ENCODE peak calls at places on chromosomes 11 and 22, in eight cellular contexts. One of them, this sample, is unnamed.

GRCh38 chr11:41522391-41522790 is 62.9 kb upstream of the LRRC4C start:
- DNase-seq in nephron progenitor cell: no peak
- DNase-seq in activated CD8-positive, alpha-beta T cell treated with anti-CD3 and anti-CD28 coated beads for 36 hours: no peak
- DNase-seq in endothelial cell: no peak
- DNase-seq in transverse colon: no peak
- DNase-seq in suprapubic skin: no peak
- DNase-seq in GM13977: no peak
- DNase-seq in GM13976: no peak
- DNase-seq in this sample: no peak

GRCh38 chr11:58334708-58335107 is 24.2 kb downstream of the OR5B17 start:
- DNase-seq in nephron progenitor cell: no peak
- DNase-seq in activated CD8-positive, alpha-beta T cell treated with anti-CD3 and anti-CD28 coated beads for 36 hours: no peak
- DNase-seq in endothelial cell: no peak
- DNase-seq in transverse colon: no peak
- DNase-seq in suprapubic skin: no peak
- DNase-seq in GM13977: no peak
- DNase-seq in GM13976: no peak
- DNase-seq in this sample: no peak

GRCh38 chr11:72239849-72240460 is 4.0 kb downstream of the PHOX2A start:
- DNase-seq in nephron progenitor cell: peak; percentile 56
- DNase-seq in activated CD8-positive, alpha-beta T cell treated with anti-CD3 and anti-CD28 coated beads for 36 hours: no peak
- DNase-seq in endothelial cell: peak; percentile 38
- DNase-seq in transverse colon: peak; percentile 74
- DNase-seq in suprapubic skin: peak; percentile 80
- DNase-seq in GM13977: no peak
- DNase-seq in GM13976: no peak
- DNase-seq in this sample: peak; percentile 59

GRCh38 chr11:695332-695605 is 247 bp upstream of the DEAF1 start:
- DNase-seq in nephron progenitor cell: no peak
- DNase-seq in activated CD8-positive, alpha-beta T cell treated with anti-CD3 and anti-CD28 coated beads for 36 hours: no peak
- DNase-seq in endothelial cell: no peak
- DNase-seq in transverse colon: no peak
- DNase-seq in suprapubic skin: no peak
- DNase-seq in GM13977: no peak
- DNase-seq in GM13976: no peak
- DNase-seq in this sample: no peak

GRCh38 chr11:17978553-17979287 is 34.1 kb downstream of the SERGEF start:
- DNase-seq in nephron progenitor cell: peak; percentile 68
- DNase-seq in activated CD8-positive, alpha-beta T cell treated with anti-CD3 and anti-CD28 coated beads for 36 hours: peak; percentile 41
- DNase-seq in endothelial cell: peak; percentile 69
- DNase-seq in transverse colon: peak; percentile 42
- DNase-seq in suprapubic skin: no peak
- DNase-seq in GM13977: peak; percentile 31
- DNase-seq in GM13976: peak; percentile 46
- DNase-seq in this sample: peak; percentile 83

GRCh38 chr22:41917906-41918791 is 3.3 kb upstream of the SHISA8 start:
- DNase-seq in nephron progenitor cell: no peak
- DNase-seq in activated CD8-positive, alpha-beta T cell treated with anti-CD3 and anti-CD28 coated beads for 36 hours: peak; percentile 51
- DNase-seq in endothelial cell: peak; percentile 8
- DNase-seq in transverse colon: peak; percentile 64
- DNase-seq in suprapubic skin: no peak
- DNase-seq in GM13977: no peak
- DNase-seq in GM13976: no peak
- DNase-seq in this sample: no peak

GRCh38 chr11:57727185-57727584 is 14.1 kb upstream of the SELENOH start:
- DNase-seq in nephron progenitor cell: no peak
- DNase-seq in activated CD8-positive, alpha-beta T cell treated with anti-CD3 and anti-CD28 coated beads for 36 hours: no peak
- DNase-seq in endothelial cell: no peak
- DNase-seq in transverse colon: no peak
- DNase-seq in suprapubic skin: no peak
- DNase-seq in GM13977: no peak
- DNase-seq in GM13976: no peak
- DNase-seq in this sample: no peak

GRCh38 chr22:45455212-45455611 is 41.7 kb downstream of the RIBC2 start:
- DNase-seq in nephron progenitor cell: no peak
- DNase-seq in activated CD8-positive, alpha-beta T cell treated with anti-CD3 and anti-CD28 coated beads for 36 hours: no peak
- DNase-seq in endothelial cell: no peak
- DNase-seq in transverse colon: no peak
- DNase-seq in suprapubic skin: no peak
- DNase-seq in GM13977: no peak
- DNase-seq in GM13976: no peak
- DNase-seq in this sample: no peak

GRCh38 chr11:121300313-121300971 is 7.9 kb downstream of the SC5D start:
- DNase-seq in nephron progenitor cell: peak; percentile 3
- DNase-seq in activated CD8-positive, alpha-beta T cell treated with anti-CD3 and anti-CD28 coated beads for 36 hours: no peak
- DNase-seq in endothelial cell: no peak
- DNase-seq in transverse colon: no peak
- DNase-seq in suprapubic skin: no peak
- DNase-seq in GM13977: no peak
- DNase-seq in GM13976: no peak
- DNase-seq in this sample: no peak

GRCh38 chr22:34354071-34354817 is 434.0 kb upstream of the LARGE1 start:
- DNase-seq in nephron progenitor cell: no peak
- DNase-seq in activated CD8-positive, alpha-beta T cell treated with anti-CD3 and anti-CD28 coated beads for 36 hours: no peak
- DNase-seq in endothelial cell: no peak
- DNase-seq in transverse colon: no peak
- DNase-seq in suprapubic skin: no peak
- DNase-seq in GM13977: no peak
- DNase-seq in GM13976: no peak
- DNase-seq in this sample: no peak

GRCh38 chr11:120511804-120512726 is 517 bp downstream of the GRIK4 start:
- DNase-seq in nephron progenitor cell: peak; percentile 35
- DNase-seq in activated CD8-positive, alpha-beta T cell treated with anti-CD3 and anti-CD28 coated beads for 36 hours: no peak
- DNase-seq in endothelial cell: no peak
- DNase-seq in transverse colon: no peak
- DNase-seq in suprapubic skin: no peak
- DNase-seq in GM13977: peak; percentile 59
- DNase-seq in GM13976: no peak
- DNase-seq in this sample: peak; percentile 41

GRCh38 chr11:78820722-78821121 is 246.1 kb upstream of the NARS2 start:
- DNase-seq in nephron progenitor cell: no peak
- DNase-seq in activated CD8-positive, alpha-beta T cell treated with anti-CD3 and anti-CD28 coated beads for 36 hours: no peak
- DNase-seq in endothelial cell: no peak
- DNase-seq in transverse colon: no peak
- DNase-seq in suprapubic skin: no peak
- DNase-seq in GM13977: no peak
- DNase-seq in GM13976: no peak
- DNase-seq in this sample: no peak

GRCh38 chr11:9065614-9066431 is 25.6 kb downstream of the SCUBE2 start:
- DNase-seq in nephron progenitor cell: no peak
- DNase-seq in activated CD8-positive, alpha-beta T cell treated with anti-CD3 and anti-CD28 coated beads for 36 hours: no peak
- DNase-seq in endothelial cell: no peak
- DNase-seq in transverse colon: no peak
- DNase-seq in suprapubic skin: no peak
- DNase-seq in GM13977: no peak
- DNase-seq in GM13976: no peak
- DNase-seq in this sample: no peak

GRCh38 chr11:17721242-17721999 is 2.0 kb downstream of the MYOD1 start:
- DNase-seq in nephron progenitor cell: peak; percentile 46
- DNase-seq in activated CD8-positive, alpha-beta T cell treated with anti-CD3 and anti-CD28 coated beads for 36 hours: no peak
- DNase-seq in endothelial cell: no peak
- DNase-seq in transverse colon: no peak
- DNase-seq in suprapubic skin: no peak
- DNase-seq in GM13977: no peak
- DNase-seq in GM13976: no peak
- DNase-seq in this sample: peak; percentile 54

GRCh38 chr22:16949561-16949960 is 58.5 kb downstream of the GAB4 start:
- DNase-seq in nephron progenitor cell: no peak
- DNase-seq in activated CD8-positive, alpha-beta T cell treated with anti-CD3 and anti-CD28 coated beads for 36 hours: peak; percentile 49
- DNase-seq in endothelial cell: no peak
- DNase-seq in transverse colon: no peak
- DNase-seq in suprapubic skin: no peak
- DNase-seq in GM13977: no peak
- DNase-seq in GM13976: peak; percentile 6
- DNase-seq in this sample: no peak

GRCh38 chr11:71525188-71525937 is 1.7 kb upstream of the KRTAP5-7 start:
- DNase-seq in nephron progenitor cell: no peak
- DNase-seq in activated CD8-positive, alpha-beta T cell treated with anti-CD3 and anti-CD28 coated beads for 36 hours: no peak
- DNase-seq in endothelial cell: no peak
- DNase-seq in transverse colon: no peak
- DNase-seq in suprapubic skin: no peak
- DNase-seq in GM13977: no peak
- DNase-seq in GM13976: no peak
- DNase-seq in this sample: no peak

GRCh38 chr22:38083931-38084631 is at the start of gene SLC16A8:
- DNase-seq in nephron progenitor cell: no peak
- DNase-seq in activated CD8-positive, alpha-beta T cell treated with anti-CD3 and anti-CD28 coated beads for 36 hours: no peak
- DNase-seq in endothelial cell: no peak
- DNase-seq in transverse colon: no peak
- DNase-seq in suprapubic skin: peak; percentile 57
- DNase-seq in GM13977: no peak
- DNase-seq in GM13976: no peak
- DNase-seq in this sample: no peak

GRCh38 chr11:23399995-23400394 is 539.7 kb upstream of the CCDC179 start:
- DNase-seq in nephron progenitor cell: no peak
- DNase-seq in activated CD8-positive, alpha-beta T cell treated with anti-CD3 and anti-CD28 coated beads for 36 hours: no peak
- DNase-seq in endothelial cell: no peak
- DNase-seq in transverse colon: no peak
- DNase-seq in suprapubic skin: no peak
- DNase-seq in GM13977: no peak
- DNase-seq in GM13976: no peak
- DNase-seq in this sample: no peak

GRCh38 chr11:126990716-126991480 is 9.7 kb downstream of the KIRREL3 start:
- DNase-seq in nephron progenitor cell: no peak
- DNase-seq in activated CD8-positive, alpha-beta T cell treated with anti-CD3 and anti-CD28 coated beads for 36 hours: no peak
- DNase-seq in endothelial cell: no peak
- DNase-seq in transverse colon: no peak
- DNase-seq in suprapubic skin: no peak
- DNase-seq in GM13977: no peak
- DNase-seq in GM13976: no peak
- DNase-seq in this sample: no peak
- TF ChIP-seq CTCF in nephron progenitor cell: peak; percentile 0
- TF ChIP-seq CTCF in activated CD8-positive, alpha-beta T cell treated with anti-CD3 and anti-CD28 coated beads for 36 hours: peak; percentile 25
- TF ChIP-seq CTCF in endothelial cell: peak; percentile 46
- TF ChIP-seq CTCF in transverse colon: no peak
- TF ChIP-seq CTCF in suprapubic skin: no peak
- TF ChIP-seq CTCF in GM13977: no peak
- TF ChIP-seq CTCF in GM13976: no peak
- TF ChIP-seq CTCF in this sample: no peak

DNA sequence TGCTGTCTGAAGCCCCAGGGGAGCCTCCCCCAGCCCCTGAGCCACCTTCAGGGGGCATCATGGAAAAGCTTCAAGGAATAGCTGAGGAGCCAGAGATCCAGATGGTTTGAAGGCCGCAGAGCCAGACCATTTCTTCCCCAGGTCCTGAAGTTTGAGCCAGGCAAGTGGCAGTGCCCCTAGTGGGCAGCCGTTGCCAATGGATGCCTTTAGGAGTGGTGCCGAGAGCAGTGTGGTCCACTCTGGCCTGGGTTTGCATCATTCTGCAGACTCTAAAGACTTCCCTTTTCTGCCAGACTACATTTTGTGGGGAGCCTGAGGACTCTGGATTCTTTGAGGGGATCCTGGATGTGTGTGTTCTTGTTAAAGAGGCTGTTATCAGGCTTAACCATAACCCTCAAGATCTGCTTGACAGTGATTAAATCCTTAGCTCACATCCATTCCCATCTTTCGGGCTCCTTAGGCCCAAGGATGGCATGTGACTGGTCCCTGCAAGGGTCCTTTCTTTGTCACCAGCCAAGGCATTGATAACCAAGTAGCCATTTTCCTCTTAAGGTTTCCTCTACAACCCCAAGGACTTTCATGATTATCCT is 13.1 kb downstream of the HINFP start:
- DNase-seq in nephron progenitor cell: no peak
- DNase-seq in activated CD8-positive, alpha-beta T cell treated with anti-CD3 and anti-CD28 coated beads for 36 hours: no peak
- DNase-seq in endothelial cell: no peak
- DNase-seq in transverse colon: no peak
- DNase-seq in suprapubic skin: no peak
- DNase-seq in GM13977: no peak
- DNase-seq in GM13976: no peak
- DNase-seq in this sample: no peak
- TF ChIP-seq CTCF in nephron progenitor cell: peak; percentile 43
- TF ChIP-seq CTCF in activated CD8-positive, alpha-beta T cell treated with anti-CD3 and anti-CD28 coated beads for 36 hours: peak; percentile 25
- TF ChIP-seq CTCF in endothelial cell: peak; percentile 53
- TF ChIP-seq CTCF in transverse colon: peak; percentile 39
- TF ChIP-seq CTCF in suprapubic skin: no peak
- TF ChIP-seq CTCF in GM13977: peak; percentile 52
- TF ChIP-seq CTCF in GM13976: no peak
- TF ChIP-seq CTCF in this sample: peak; percentile 51

GRCh38 chr22:26798433-26799065 is 141.2 kb downstream of the MIAT start:
- DNase-seq in nephron progenitor cell: no peak
- DNase-seq in activated CD8-positive, alpha-beta T cell treated with anti-CD3 and anti-CD28 coated beads for 36 hours: no peak
- DNase-seq in endothelial cell: no peak
- DNase-seq in transverse colon: peak; percentile 54
- DNase-seq in suprapubic skin: no peak
- DNase-seq in GM13977: no peak
- DNase-seq in GM13976: no peak
- DNase-seq in this sample: no peak

GRCh38 chr22:26800858-26801257 is 143.5 kb downstream of the MIAT start:
- DNase-seq in nephron progenitor cell: peak; percentile 74
- DNase-seq in activated CD8-positive, alpha-beta T cell treated with anti-CD3 and anti-CD28 coated beads for 36 hours: no peak
- DNase-seq in endothelial cell: no peak
- DNase-seq in transverse colon: no peak
- DNase-seq in suprapubic skin: no peak
- DNase-seq in GM13977: no peak
- DNase-seq in GM13976: no peak
- DNase-seq in this sample: no peak

GRCh38 chr22:26796785-26797184 is 139.4 kb downstream of the MIAT start:
- DNase-seq in nephron progenitor cell: no peak
- DNase-seq in activated CD8-positive, alpha-beta T cell treated with anti-CD3 and anti-CD28 coated beads for 36 hours: no peak
- DNase-seq in endothelial cell: no peak
- DNase-seq in transverse colon: no peak
- DNase-seq in suprapubic skin: no peak
- DNase-seq in GM13977: no peak
- DNase-seq in GM13976: no peak
- DNase-seq in this sample: no peak

GRCh38 chr22:26801449-26801848 is 144.1 kb downstream of the MIAT start:
- DNase-seq in nephron progenitor cell: no peak
- DNase-seq in activated CD8-positive, alpha-beta T cell treated with anti-CD3 and anti-CD28 coated beads for 36 hours: no peak
- DNase-seq in endothelial cell: no peak
- DNase-seq in transverse colon: no peak
- DNase-seq in suprapubic skin: no peak
- DNase-seq in GM13977: no peak
- DNase-seq in GM13976: no peak
- DNase-seq in this sample: no peak

GRCh38 chr22:26797910-26798309 is 140.5 kb downstream of the MIAT start:
- DNase-seq in nephron progenitor cell: no peak
- DNase-seq in activated CD8-positive, alpha-beta T cell treated with anti-CD3 and anti-CD28 coated beads for 36 hours: peak; percentile 20
- DNase-seq in endothelial cell: peak; percentile 33
- DNase-seq in transverse colon: no peak
- DNase-seq in suprapubic skin: no peak
- DNase-seq in GM13977: no peak
- DNase-seq in GM13976: no peak
- DNase-seq in this sample: no peak
- TF ChIP-seq CTCF in nephron progenitor cell: no peak
- TF ChIP-seq CTCF in activated CD8-positive, alpha-beta T cell treated with anti-CD3 and anti-CD28 coated beads for 36 hours: no peak
- TF ChIP-seq CTCF in endothelial cell: no peak
- TF ChIP-seq CTCF in transverse colon: no peak
- TF ChIP-seq CTCF in suprapubic skin: no peak
- TF ChIP-seq CTCF in GM13977: no peak
- TF ChIP-seq CTCF in GM13976: no peak
- TF ChIP-seq CTCF in this sample: no peak

DNA sequence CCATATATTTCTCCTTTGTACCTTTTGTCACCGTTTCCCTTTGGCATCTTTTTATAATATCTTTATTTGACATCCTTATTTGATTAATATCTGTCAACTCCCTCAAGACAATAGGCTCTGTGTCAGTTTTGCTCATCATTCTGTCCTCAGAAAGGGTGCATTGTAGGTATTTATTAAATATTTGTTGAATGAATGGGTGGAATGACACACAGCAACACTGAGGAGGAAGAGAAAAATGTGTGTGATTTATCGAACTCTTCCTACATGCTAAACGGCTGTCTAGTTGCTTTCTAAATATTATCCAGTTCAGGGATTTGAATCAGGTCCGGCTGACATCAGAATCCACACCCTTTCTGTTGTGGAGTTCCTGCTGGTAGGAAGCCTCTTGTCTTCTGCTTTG is 98.2 kb downstream of the NAV2 start:
- DNase-seq in nephron progenitor cell: no peak
- DNase-seq in activated CD8-positive, alpha-beta T cell treated with anti-CD3 and anti-CD28 coated beads for 36 hours: no peak
- DNase-seq in endothelial cell: no peak
- DNase-seq in transverse colon: no peak
- DNase-seq in suprapubic skin: no peak
- DNase-seq in GM13977: no peak
- DNase-seq in GM13976: no peak
- DNase-seq in this sample: no peak
- TF ChIP-seq CTCF in nephron progenitor cell: no peak
- TF ChIP-seq CTCF in activated CD8-positive, alpha-beta T cell treated with anti-CD3 and anti-CD28 coated beads for 36 hours: no peak
- TF ChIP-seq CTCF in endothelial cell: no peak
- TF ChIP-seq CTCF in transverse colon: no peak
- TF ChIP-seq CTCF in suprapubic skin: no peak
- TF ChIP-seq CTCF in GM13977: no peak
- TF ChIP-seq CTCF in GM13976: no peak
- TF ChIP-seq CTCF in this sample: no peak